ENCODE peak calls at places on chromosomes 16 and 17, in nine cellular contexts. P, T, B, N, M, Z, Q, Y and S are unnamed samples.

GRCh38 chr17:82754297-82755208 is 2.7 kb downstream of the TBCD start:
- DNase-seq in P (peak; percentile 32), T (no peak), B (no peak), N (no peak), M (peak; percentile 68), Z (no peak), Q (no peak), Y (no peak), S (peak; percentile 60)

GRCh38 chr16:27223701-27224100 is 20.4 kb downstream of the KDM8 start:
- DNase-seq in P (no peak), T (no peak), B (no peak), N (no peak), M (no peak), Z (no peak), Q (no peak), Y (no peak), S (no peak)

GRCh38 chr17:66691644-66692500 is 143.0 kb upstream of the CACNG5 start:
- DNase-seq in P (no peak), T (no peak), B (no peak), N (peak; percentile 39), M (peak; percentile 49), Z (no peak), Q (no peak), Y (peak; percentile 25), S (peak; percentile 28)

GRCh38 chr16:23348579-23349469 is 46.7 kb downstream of the SCNN1B start:
- DNase-seq in P (no peak), T (no peak), B (no peak), N (no peak), M (no peak), Z (no peak), Q (no peak), Y (no peak), S (no peak)

GRCh38 chr16:72847187-72848044 is 200.5 kb downstream of the ZFHX3 start:
- DNase-seq in P (peak; percentile 31), T (peak; percentile 70), B (no peak), N (no peak), M (peak; percentile 43), Z (no peak), Q (no peak), Y (no peak), S (peak; percentile 8)

GRCh38 chr17:69597898-69598692 is 183.6 kb downstream of the MAP2K6 start:
- DNase-seq in P (no peak), T (no peak), B (no peak), N (no peak), M (peak; percentile 71), Z (no peak), Q (no peak), Y (no peak), S (peak; percentile 89)

GRCh38 chr16:31141489-31142108 is 6.1 kb upstream of the PRSS8 start:
- DNase-seq in P (no peak), T (peak; percentile 47), B (no peak), N (peak; percentile 54), M (peak; percentile 74), Z (peak; percentile 4), Q (no peak), Y (peak; percentile 23), S (peak; percentile 71)

GRCh38 chr16:85081765-85082164 is 30.5 kb downstream of the CIBAR2 start:
- DNase-seq in P (no peak), T (no peak), B (no peak), N (no peak), M (no peak), Z (no peak), Q (no peak), Y (no peak), S (no peak)

GRCh38 chr17:70905796-70906195 is 736.5 kb downstream of the KCNJ2 start:
- DNase-seq in P (no peak), T (no peak), B (no peak), N (no peak), M (peak; percentile 90), Z (no peak), Q (no peak), Y (peak; percentile 99), S (peak; percentile 87)

GRCh38 chr16:68790130-68790761 is 53.1 kb upstream of the TANGO6 start:
- DNase-seq in P (peak; percentile 80), T (no peak), B (no peak), N (no peak), M (peak; percentile 98), Z (no peak), Q (no peak), Y (peak; percentile 40), S (peak; percentile 93)

GRCh38 chr17:56447166-56447565 is 146.3 kb upstream of the NOG start:
- DNase-seq in P (no peak), T (no peak), B (no peak), N (no peak), M (no peak), Z (no peak), Q (no peak), Y (no peak), S (no peak)

GRCh38 chr17:47633996-47634395 is 15.7 kb upstream of the KPNB1 start:
- DNase-seq in P (peak; percentile 87), T (no peak), B (no peak), N (no peak), M (no peak), Z (no peak), Q (no peak), Y (no peak), S (peak; percentile 59)

GRCh38 chr17:82416771-82417170 is 1.4 kb upstream of the HEXD start:
- DNase-seq in P (peak; percentile 5), T (no peak), B (no peak), N (no peak), M (no peak), Z (no peak), Q (no peak), Y (no peak), S (no peak)

GRCh38 chr16:20393801-20394637 is 10.5 kb downstream of the PDILT start:
- DNase-seq in P (no peak), T (no peak), B (no peak), N (no peak), M (no peak), Z (no peak), Q (no peak), Y (no peak), S (no peak)

GRCh38 chr16:55492756-55493380 is 13.9 kb downstream of the MMP2 start:
- DNase-seq in P (no peak), T (no peak), B (no peak), N (no peak), M (no peak), Z (no peak), Q (no peak), Y (no peak), S (no peak)

GRCh38 chr17:17836818-17837379 is at the start of gene SREBF1:
- DNase-seq in P (peak; percentile 47), T (peak; percentile 87), B (peak; percentile 44), N (peak; percentile 60), M (no peak), Z (peak; percentile 58), Q (peak; percentile 49), Y (no peak), S (no peak)

GRCh38 chr17:73647767-73648542 is 3.7 kb upstream of the SDK2 start:
- DNase-seq in P (no peak), T (no peak), B (no peak), N (no peak), M (no peak), Z (no peak), Q (no peak), Y (no peak), S (no peak)

GRCh38 chr17:43574896-43575525 is 28.9 kb upstream of the ETV4 start:
- DNase-seq in P (no peak), T (no peak), B (no peak), N (no peak), M (no peak), Z (no peak), Q (no peak), Y (no peak), S (no peak)

GRCh38 chr17:82668024-82668630 is 19.9 kb upstream of the WDR45B start:
- DNase-seq in P (no peak), T (no peak), B (no peak), N (no peak), M (no peak), Z (no peak), Q (no peak), Y (no peak), S (no peak)

GRCh38 chr16:86784267-86784626 is 205.9 kb downstream of the FOXL1 start:
- DNase-seq in P (no peak), T (no peak), B (no peak), N (no peak), M (no peak), Z (no peak), Q (no peak), Y (no peak), S (no peak)

GRCh38 chr17:82648761-82649474 is 674 bp upstream of the WDR45B start:
- DNase-seq in P (peak; percentile 46), T (peak; percentile 95), B (no peak), N (peak; percentile 68), M (no peak), Z (peak; percentile 48), Q (no peak), Y (no peak), S (no peak)

GRCh38 chr16:66373667-66374066 is 7.2 kb downstream of the CDH5 start:
- DNase-seq in P (no peak), T (no peak), B (no peak), N (no peak), M (no peak), Z (no peak), Q (no peak), Y (no peak), S (no peak)

GRCh38 chr16:79599837-79600635 is 501 bp downstream of the MAF start:
- DNase-seq in P (peak; percentile 83), T (peak; percentile 80), B (no peak), N (peak; percentile 67), M (no peak), Z (peak; percentile 55), Q (no peak), Y (no peak), S (no peak)